ENCODE peak calls at places on chromosome 6, in ten cellular contexts. One of them, this sample, is unnamed.

GRCh38 chr6:132487762-132488161 is 25.2 kb downstream of the STX7 start:
- DNase-seq in prostate gland: no peak
- DNase-seq in GM23248: no peak
- DNase-seq in RPMI8226: no peak
- DNase-seq in left cardiac atrium: no peak
- DNase-seq in NCI-H2171 treated with DMSO at 0.1 percent for 48 hours: no peak
- DNase-seq in substantia nigra: no peak
- DNase-seq in C1 segment of cervical spinal cord: no peak
- DNase-seq in M059J: no peak
- DNase-seq in neural progenitor cell: no peak
- DNase-seq in this sample: no peak

GRCh38 chr6:137794510-137795200 is 72.4 kb upstream of the TNFAIP3 start:
- DNase-seq in prostate gland: no peak
- DNase-seq in GM23248: no peak
- DNase-seq in RPMI8226: no peak
- DNase-seq in left cardiac atrium: no peak
- DNase-seq in NCI-H2171 treated with DMSO at 0.1 percent for 48 hours: no peak
- DNase-seq in substantia nigra: no peak
- DNase-seq in C1 segment of cervical spinal cord: no peak
- DNase-seq in M059J: no peak
- DNase-seq in neural progenitor cell: no peak
- DNase-seq in this sample: no peak

GRCh38 chr6:166275714-166276166 is 32.5 kb downstream of the PRR18 start:
- DNase-seq in prostate gland: peak
- DNase-seq in GM23248: peak
- DNase-seq in RPMI8226: peak
- DNase-seq in left cardiac atrium: peak
- DNase-seq in NCI-H2171 treated with DMSO at 0.1 percent for 48 hours: peak
- DNase-seq in substantia nigra: peak
- DNase-seq in C1 segment of cervical spinal cord: no peak
- DNase-seq in M059J: peak
- DNase-seq in neural progenitor cell: peak
- DNase-seq in this sample: peak

GRCh38 chr6:140203611-140204553 is 829.4 kb upstream of the CITED2 start:
- DNase-seq in prostate gland: no peak
- DNase-seq in GM23248: peak
- DNase-seq in RPMI8226: no peak
- DNase-seq in left cardiac atrium: no peak
- DNase-seq in NCI-H2171 treated with DMSO at 0.1 percent for 48 hours: no peak
- DNase-seq in substantia nigra: no peak
- DNase-seq in C1 segment of cervical spinal cord: no peak
- DNase-seq in M059J: peak
- DNase-seq in neural progenitor cell: no peak
- DNase-seq in this sample: no peak

GRCh38 chr6:6319947-6320811 is at the start of gene F13A1:
- DNase-seq in prostate gland: no peak
- DNase-seq in GM23248: no peak
- DNase-seq in RPMI8226: no peak
- DNase-seq in left cardiac atrium: no peak
- DNase-seq in NCI-H2171 treated with DMSO at 0.1 percent for 48 hours: no peak
- DNase-seq in substantia nigra: no peak
- DNase-seq in C1 segment of cervical spinal cord: no peak
- DNase-seq in M059J: no peak
- DNase-seq in neural progenitor cell: peak
- DNase-seq in this sample: peak

GRCh38 chr6:37242429-37243052 is 15.0 kb upstream of the TBC1D22B start:
- DNase-seq in prostate gland: peak
- DNase-seq in GM23248: peak
- DNase-seq in RPMI8226: no peak
- DNase-seq in left cardiac atrium: peak
- DNase-seq in NCI-H2171 treated with DMSO at 0.1 percent for 48 hours: no peak
- DNase-seq in substantia nigra: no peak
- DNase-seq in C1 segment of cervical spinal cord: no peak
- DNase-seq in M059J: peak
- DNase-seq in neural progenitor cell: no peak
- DNase-seq in this sample: no peak

GRCh38 chr6:140494321-140495085 is 1120.1 kb upstream of the CITED2 start:
- DNase-seq in prostate gland: no peak
- DNase-seq in GM23248: peak
- DNase-seq in RPMI8226: no peak
- DNase-seq in left cardiac atrium: no peak
- DNase-seq in NCI-H2171 treated with DMSO at 0.1 percent for 48 hours: no peak
- DNase-seq in substantia nigra: no peak
- DNase-seq in C1 segment of cervical spinal cord: no peak
- DNase-seq in M059J: peak
- DNase-seq in neural progenitor cell: no peak
- DNase-seq in this sample: no peak

GRCh38 chr6:3230275-3231212 is 3.1 kb upstream of the TUBB2B start:
- DNase-seq in prostate gland: no peak
- DNase-seq in GM23248: peak
- DNase-seq in RPMI8226: no peak
- DNase-seq in left cardiac atrium: no peak
- DNase-seq in NCI-H2171 treated with DMSO at 0.1 percent for 48 hours: peak
- DNase-seq in substantia nigra: peak
- DNase-seq in C1 segment of cervical spinal cord: no peak
- DNase-seq in M059J: peak
- DNase-seq in neural progenitor cell: peak
- DNase-seq in this sample: no peak

GRCh38 chr6:156827382-156827781 is 50.2 kb downstream of the ARID1B start:
- DNase-seq in prostate gland: no peak
- DNase-seq in GM23248: peak
- DNase-seq in RPMI8226: no peak
- DNase-seq in left cardiac atrium: no peak
- DNase-seq in NCI-H2171 treated with DMSO at 0.1 percent for 48 hours: peak
- DNase-seq in substantia nigra: peak
- DNase-seq in C1 segment of cervical spinal cord: no peak
- DNase-seq in M059J: peak
- DNase-seq in neural progenitor cell: no peak
- DNase-seq in this sample: no peak

GRCh38 chr6:107361568-107362270 is 97.6 kb downstream of the PDSS2 start:
- DNase-seq in prostate gland: no peak
- DNase-seq in GM23248: peak
- DNase-seq in RPMI8226: no peak
- DNase-seq in left cardiac atrium: no peak
- DNase-seq in NCI-H2171 treated with DMSO at 0.1 percent for 48 hours: no peak
- DNase-seq in substantia nigra: no peak
- DNase-seq in C1 segment of cervical spinal cord: no peak
- DNase-seq in M059J: peak
- DNase-seq in neural progenitor cell: peak
- DNase-seq in this sample: no peak

GRCh38 chr6:30721198-30722024 is 1.3 kb downstream of the TUBB start:
- DNase-seq in prostate gland: peak
- DNase-seq in GM23248: peak
- DNase-seq in RPMI8226: peak
- DNase-seq in left cardiac atrium: peak
- DNase-seq in NCI-H2171 treated with DMSO at 0.1 percent for 48 hours: peak
- DNase-seq in substantia nigra: peak
- DNase-seq in C1 segment of cervical spinal cord: peak
- DNase-seq in M059J: peak
- DNase-seq in neural progenitor cell: peak
- DNase-seq in this sample: peak

GRCh38 chr6:15897063-15897934 is 231.6 kb upstream of the MYLIP start:
- DNase-seq in prostate gland: no peak
- DNase-seq in GM23248: peak
- DNase-seq in RPMI8226: peak
- DNase-seq in left cardiac atrium: peak
- DNase-seq in NCI-H2171 treated with DMSO at 0.1 percent for 48 hours: no peak
- DNase-seq in substantia nigra: no peak
- DNase-seq in C1 segment of cervical spinal cord: no peak
- DNase-seq in M059J: peak
- DNase-seq in neural progenitor cell: no peak
- DNase-seq in this sample: peak

GRCh38 chr6:43481591-43482242 is 4.3 kb downstream of the TJAP1 start:
- DNase-seq in prostate gland: no peak
- DNase-seq in GM23248: no peak
- DNase-seq in RPMI8226: no peak
- DNase-seq in left cardiac atrium: no peak
- DNase-seq in NCI-H2171 treated with DMSO at 0.1 percent for 48 hours: no peak
- DNase-seq in substantia nigra: no peak
- DNase-seq in C1 segment of cervical spinal cord: no peak
- DNase-seq in M059J: peak
- DNase-seq in neural progenitor cell: no peak
- DNase-seq in this sample: no peak

GRCh38 chr6:143468026-143468425 is 17.4 kb downstream of the PEX3 start:
- DNase-seq in prostate gland: no peak
- DNase-seq in GM23248: no peak
- DNase-seq in RPMI8226: no peak
- DNase-seq in left cardiac atrium: no peak
- DNase-seq in NCI-H2171 treated with DMSO at 0.1 percent for 48 hours: no peak
- DNase-seq in substantia nigra: no peak
- DNase-seq in C1 segment of cervical spinal cord: no peak
- DNase-seq in M059J: no peak
- DNase-seq in neural progenitor cell: no peak
- DNase-seq in this sample: no peak

GRCh38 chr6:30129270-30129669 is 6.7 kb upstream of the TRIM40 start:
- DNase-seq in prostate gland: no peak
- DNase-seq in GM23248: no peak
- DNase-seq in RPMI8226: no peak
- DNase-seq in left cardiac atrium: no peak
- DNase-seq in NCI-H2171 treated with DMSO at 0.1 percent for 48 hours: no peak
- DNase-seq in substantia nigra: no peak
- DNase-seq in C1 segment of cervical spinal cord: no peak
- DNase-seq in M059J: no peak
- DNase-seq in neural progenitor cell: no peak
- DNase-seq in this sample: no peak

GRCh38 chr6:42047790-42048405 is 2.4 kb upstream of the TAF8 start:
- DNase-seq in prostate gland: no peak
- DNase-seq in GM23248: peak
- DNase-seq in RPMI8226: no peak
- DNase-seq in left cardiac atrium: no peak
- DNase-seq in NCI-H2171 treated with DMSO at 0.1 percent for 48 hours: no peak
- DNase-seq in substantia nigra: no peak
- DNase-seq in C1 segment of cervical spinal cord: no peak
- DNase-seq in M059J: no peak
- DNase-seq in neural progenitor cell: peak
- DNase-seq in this sample: peak

GRCh38 chr6:6790891-6791290 is 202.4 kb downstream of the LY86 start:
- DNase-seq in prostate gland: no peak
- DNase-seq in GM23248: peak
- DNase-seq in RPMI8226: no peak
- DNase-seq in left cardiac atrium: no peak
- DNase-seq in NCI-H2171 treated with DMSO at 0.1 percent for 48 hours: no peak
- DNase-seq in substantia nigra: no peak
- DNase-seq in C1 segment of cervical spinal cord: no peak
- DNase-seq in M059J: peak
- DNase-seq in neural progenitor cell: no peak
- DNase-seq in this sample: no peak

GRCh38 chr6:24455061-24455460 is 34.3 kb downstream of the GPLD1 start:
- DNase-seq in prostate gland: no peak
- DNase-seq in GM23248: no peak
- DNase-seq in RPMI8226: no peak
- DNase-seq in left cardiac atrium: no peak
- DNase-seq in NCI-H2171 treated with DMSO at 0.1 percent for 48 hours: no peak
- DNase-seq in substantia nigra: no peak
- DNase-seq in C1 segment of cervical spinal cord: no peak
- DNase-seq in M059J: no peak
- DNase-seq in neural progenitor cell: peak
- DNase-seq in this sample: no peak

GRCh38 chr6:8944548-8944947 is 509.2 kb upstream of the SLC35B3 start:
- DNase-seq in prostate gland: no peak
- DNase-seq in GM23248: no peak
- DNase-seq in RPMI8226: no peak
- DNase-seq in left cardiac atrium: no peak
- DNase-seq in NCI-H2171 treated with DMSO at 0.1 percent for 48 hours: no peak
- DNase-seq in substantia nigra: no peak
- DNase-seq in C1 segment of cervical spinal cord: no peak
- DNase-seq in M059J: peak
- DNase-seq in neural progenitor cell: peak
- DNase-seq in this sample: no peak

GRCh38 chr6:138571174-138571573 is 71.9 kb upstream of the NHSL1 start:
- DNase-seq in prostate gland: no peak
- DNase-seq in GM23248: no peak
- DNase-seq in RPMI8226: no peak
- DNase-seq in left cardiac atrium: no peak
- DNase-seq in NCI-H2171 treated with DMSO at 0.1 percent for 48 hours: no peak
- DNase-seq in substantia nigra: no peak
- DNase-seq in C1 segment of cervical spinal cord: no peak
- DNase-seq in M059J: no peak
- DNase-seq in neural progenitor cell: no peak
- DNase-seq in this sample: no peak

GRCh38 chr6:90000864-90001731 is 106.8 kb downstream of the GJA10 start:
- DNase-seq in prostate gland: no peak
- DNase-seq in GM23248: peak
- DNase-seq in RPMI8226: peak
- DNase-seq in left cardiac atrium: no peak
- DNase-seq in NCI-H2171 treated with DMSO at 0.1 percent for 48 hours: peak
- DNase-seq in substantia nigra: peak
- DNase-seq in C1 segment of cervical spinal cord: no peak
- DNase-seq in M059J: peak
- DNase-seq in neural progenitor cell: no peak
- DNase-seq in this sample: no peak